ENCODE peak calls at places on chromosomes 3 and 15, in seven cellular contexts. E is heart left ventricle, D is ovary, M is AG10803, F is uterus, V is foreskin fibroblast, C is BE2C. R is an unnamed sample.

GRCh38 chr15:96285715-96286367 is 44.7 kb upstream of the NR2F2 start:
- DNase-seq in M (no peak), V (peak; percentile 15), D (peak; percentile 46), F (no peak), E (peak; percentile 64), C (no peak), R (no peak)

GRCh38 chr15:70799667-70800450 is 36.5 kb upstream of the UACA start:
- DNase-seq in M (peak; percentile 98), F (no peak), E (no peak), C (no peak), D (peak; percentile 54), V (peak; percentile 97), R (peak; percentile 66)

GRCh38 chr3:101725192-101725889 is 927 bp downstream of the CEP97 start:
- DNase-seq in M (peak; percentile 6), F (peak; percentile 20), E (peak; percentile 70), V (peak; percentile 50), C (peak; percentile 32), D (peak; percentile 24), R (no peak)

GRCh38 chr3:88005066-88005465 is 53.7 kb downstream of the CGGBP1 start:
- DNase-seq in D (no peak), C (no peak), E (no peak), M (peak; percentile 41), V (peak; percentile 27), F (no peak), R (no peak)

GRCh38 chr15:85767785-85768529 is 26.8 kb downstream of the KLHL25 start:
- DNase-seq in M (no peak), C (no peak), D (no peak), F (no peak), E (no peak), V (no peak), R (no peak)

GRCh38 chr3:18751514-18751913 is 326.4 kb upstream of the SATB1 start:
- DNase-seq in V (no peak), E (no peak), C (no peak), M (no peak), D (no peak), F (no peak), R (no peak)

GRCh38 chr3:88141458-88142083 is 8.2 kb upstream of the C3orf38 start:
- DNase-seq in M (peak; percentile 77), F (no peak), D (no peak), C (no peak), V (peak; percentile 76), E (no peak), R (no peak)

GRCh38 chr3:25820372-25820771 is 30.5 kb downstream of the OXSM start:
- DNase-seq in M (peak; percentile 92), C (no peak), V (peak; percentile 97), D (no peak), E (no peak), F (no peak), R (peak; percentile 90)

GRCh38 chr15:74138642-74139041 is 8.3 kb downstream of the ISLR2 start:
- DNase-seq in E (no peak), M (no peak), V (no peak), F (no peak), D (no peak), C (no peak), R (no peak)

GRCh38 chr3:185760550-185760949 is 64.3 kb downstream of the IGF2BP2 start:
- DNase-seq in D (no peak), V (peak; percentile 45), C (no peak), E (no peak), F (no peak), M (no peak), R (no peak)

GRCh38 chr15:92343869-92344643 is 49.6 kb upstream of the ST8SIA2 start:
- DNase-seq in F (no peak), D (no peak), E (peak; percentile 72), V (no peak), C (no peak), M (no peak), R (no peak)

GRCh38 chr3:13159890-13160289 is 86.7 kb upstream of the IQSEC1 start:
- DNase-seq in F (no peak), C (no peak), M (no peak), D (no peak), V (peak; percentile 6), E (no peak), R (no peak)

GRCh38 chr3:38454179-38454883 is 641 bp downstream of the ACVR2B start:
- DNase-seq in E (peak; percentile 67), F (peak; percentile 39), D (peak; percentile 43), V (peak; percentile 56), C (peak; percentile 27), M (peak; percentile 25), R (no peak)

GRCh38 chr15:69853572-69853971 is 244.1 kb downstream of the TLE3 start:
- DNase-seq in D (no peak), F (no peak), C (no peak), V (peak; percentile 55), E (no peak), M (peak; percentile 88), R (peak; percentile 82)

GRCh38 chr3:13654330-13655073 is 105.6 kb downstream of the FBLN2 start:
- DNase-seq in V (no peak), F (no peak), D (no peak), E (no peak), M (no peak), C (no peak), R (no peak)

GRCh38 chr3:88807471-88808090 is 299.8 kb upstream of the EPHA3 start:
- DNase-seq in V (peak; percentile 80), E (no peak), F (no peak), C (no peak), M (peak; percentile 77), D (no peak), R (peak; percentile 49)

GRCh38 chr3:127844326-127844942 is 22.1 kb upstream of the MGLL start:
- DNase-seq in E (no peak), D (no peak), M (no peak), V (no peak), C (no peak), F (no peak), R (peak; percentile 35)

GRCh38 chr3:136141296-136141785 is 54.8 kb downstream of the MSL2 start:
- DNase-seq in V (no peak), C (no peak), E (no peak), M (peak; percentile 32), F (no peak), D (no peak), R (no peak)

GRCh38 chr15:86591994-86592746 is 512.5 kb downstream of the AGBL1 start:
- DNase-seq in E (peak; percentile 76), M (no peak), C (peak; percentile 7), V (no peak), F (no peak), D (no peak), R (no peak)

GRCh38 chr15:28110416-28110975 is 11.4 kb upstream of the OCA2 start:
- DNase-seq in V (peak; percentile 23), D (no peak), C (no peak), M (no peak), E (no peak), F (no peak), R (no peak)

GRCh38 chr15:80695911-80696651 is 971 bp downstream of the ABHD17C start:
- DNase-seq in E (no peak), D (peak; percentile 8), M (no peak), F (peak; percentile 28), C (no peak), V (peak; percentile 58), R (no peak)

GRCh38 chr3:80889643-80890042 is 871.8 kb downstream of the GBE1 start:
- DNase-seq in C (no peak), D (no peak), F (no peak), V (no peak), M (no peak), E (no peak), R (no peak)

GRCh38 chr15:34262362-34262761 is 37.5 kb downstream of the EMC4 start:
- DNase-seq in F (no peak), M (no peak), V (no peak), E (no peak), D (no peak), C (no peak), R (no peak)

GRCh38 chr3:181173227-181173626 is 183.7 kb upstream of the DNAJC19 start:
- DNase-seq in E (no peak), V (no peak), M (no peak), D (no peak), C (no peak), F (no peak), R (no peak)

GRCh38 chr3:181178991-181179390 is 189.5 kb upstream of the DNAJC19 start:
- DNase-seq in V (no peak), D (no peak), F (no peak), E (no peak), M (no peak), C (no peak), R (no peak)

GRCh38 chr3:181176610-181177009 is 187.1 kb upstream of the DNAJC19 start:
- DNase-seq in V (peak; percentile 4), F (no peak), E (no peak), D (peak; percentile 22), M (peak; percentile 16), C (peak; percentile 76), R (peak; percentile 2)
- TF ChIP-seq CTCF in V (no peak), F (peak; percentile 39), E (peak; percentile 54), D (peak; percentile 41), M (peak; percentile 49), C (peak; percentile 77), R (peak; percentile 70)

DNA sequence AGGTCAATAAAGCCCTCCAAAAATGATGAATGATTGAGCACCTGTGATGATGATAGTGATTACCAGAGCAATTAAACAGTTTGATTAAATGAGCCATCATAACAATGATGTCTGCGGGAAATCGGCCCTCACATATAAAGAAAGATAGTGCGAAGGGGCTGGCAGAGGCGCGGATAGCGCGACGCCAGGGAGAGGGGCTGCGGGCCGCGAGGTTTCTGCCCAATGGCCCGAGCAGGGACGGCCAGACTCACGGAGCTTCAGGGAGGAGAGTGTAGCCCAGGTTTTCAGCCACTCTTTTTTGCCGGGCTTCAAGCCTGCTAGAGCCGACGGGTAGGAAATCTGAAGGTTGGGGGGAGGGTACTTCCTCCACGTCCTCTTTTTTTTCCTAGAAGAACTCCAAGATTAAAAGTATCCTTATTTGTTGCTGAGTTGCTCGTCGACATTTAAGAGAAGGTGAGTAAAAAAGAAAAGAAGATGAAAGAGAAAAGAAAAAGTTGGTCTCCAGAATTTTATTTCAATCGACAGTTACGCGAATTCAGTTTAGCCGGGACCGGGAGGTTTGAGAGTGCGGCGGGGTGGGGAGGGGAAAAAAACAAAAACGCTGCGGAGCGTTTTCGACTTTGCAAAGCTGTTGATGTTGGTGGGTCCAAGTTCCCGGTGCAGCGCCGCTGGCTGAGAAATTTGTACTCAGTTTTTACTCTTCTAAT is 2.1 kb upstream of the MEIS2 start:
- DNase-seq in D (no peak), V (peak; percentile 47), M (no peak), E (no peak), C (peak; percentile 64), F (peak; percentile 58), R (no peak)
- H3K4me3 ChIP-seq in D (peak overlapping the region; percentile 81), V (peak overlapping the region; percentile 83), M (peak overlapping the region; percentile 90), E (peak overlapping the region; percentile 77), C (peak overlapping the region; percentile 97), F (peak overlapping the region; percentile 92), R (peak overlapping the region; percentile 80)

GRCh38 chr3:15819043-15819442 is 21.3 kb upstream of the ANKRD28 start:
- DNase-seq in E (no peak), F (no peak), C (no peak), M (no peak), V (no peak), D (no peak), R (no peak)
- TF ChIP-seq CTCF in E (no peak), F (no peak), C (no peak), M (no peak), V (no peak), D (no peak), R (no peak)

GRCh38 chr3:61877359-61877770 is 316.0 kb downstream of the PTPRG start:
- DNase-seq in D (no peak), C (no peak), V (peak; percentile 33), E (no peak), F (no peak), M (peak; percentile 71), R (peak; percentile 46)
- H3K4me3 ChIP-seq in D (no peak overlapping the region), C (no peak overlapping the region), V (no peak overlapping the region), E (no peak overlapping the region), F (no peak overlapping the region), M (no peak overlapping the region), R (no peak overlapping the region)